ENCODE peak calls at places on chromosomes 5 and 9, in six cellular contexts. Z, X, M, P, I and Y are unnamed samples.
A peak's percentile ranks its signal among the peaks of the same experiment; 100 is the strongest.

GRCh38 chr5:94928891-94929290 is 310.4 kb downstream of the SLF1 start:
- DNase-seq in I (no peak), M (no peak), Z (no peak), X (no peak), P (no peak), Y (no peak)

GRCh38 chr9:131776473-131776872 is 36.6 kb upstream of the RAPGEF1 start:
- DNase-seq in Z (peak; percentile 13), I (peak; percentile 76), P (no peak), M (no peak), X (no peak), Y (peak; percentile 85)

GRCh38 chr5:150484964-150485769 is 22.8 kb upstream of the NDST1 start:
- DNase-seq in M (no peak), I (no peak), Z (no peak), X (no peak), P (no peak), Y (no peak)

GRCh38 chr9:4905135-4905490 is 80.0 kb upstream of the JAK2 start:
- DNase-seq in Z (no peak), I (no peak), X (no peak), M (no peak), P (no peak), Y (no peak)

GRCh38 chr5:65790371-65791163 is 68.6 kb downstream of the NLN start:
- DNase-seq in P (no peak), X (no peak), M (no peak), I (no peak), Z (no peak), Y (no peak)

GRCh38 chr9:124697326-124698200 is 73.5 kb downstream of the NR6A1 start:
- DNase-seq in P (peak; percentile 12), Z (no peak), X (no peak), M (no peak), I (no peak), Y (no peak)

GRCh38 chr5:14850419-14851066 is 21.0 kb downstream of the ANKH start:
- DNase-seq in X (no peak), P (peak; percentile 35), Z (no peak), M (no peak), I (no peak), Y (no peak)

GRCh38 chr9:129109952-129110739 is 447 bp downstream of the CRAT start:
- DNase-seq in P (no peak), I (no peak), Z (no peak), X (no peak), M (no peak), Y (no peak)

GRCh38 chr5:78958672-78959410 is 26.3 kb downstream of the ARSB start:
- DNase-seq in P (no peak), M (no peak), X (no peak), I (no peak), Z (no peak), Y (peak; percentile 18)

GRCh38 chr9:69885474-69885929 is 64.9 kb downstream of the CFAP95 start:
- DNase-seq in I (no peak), X (no peak), M (no peak), Z (no peak), P (no peak), Y (no peak)

GRCh38 chr9:134923466-134923865 is 5.8 kb upstream of the FCN1 start:
- DNase-seq in M (no peak), X (no peak), Z (no peak), P (no peak), I (no peak), Y (no peak)

GRCh38 chr5:124669956-124670671 is 76.3 kb downstream of the ZNF608 start:
- DNase-seq in M (no peak), Z (no peak), I (no peak), X (no peak), P (no peak), Y (no peak)

GRCh38 chr5:142133382-142134206 is 25.0 kb downstream of the NDFIP1 start:
- DNase-seq in I (no peak), P (no peak), X (no peak), Z (no peak), M (no peak), Y (no peak)

GRCh38 chr5:127440831-127441230 is 76.6 kb upstream of the PRRC1 start:
- DNase-seq in Z (no peak), M (no peak), X (no peak), I (no peak), P (no peak), Y (no peak)

GRCh38 chr5:8676731-8677130 is 807.8 kb downstream of the MTRR start:
- DNase-seq in X (no peak), P (no peak), I (no peak), M (no peak), Z (no peak), Y (no peak)

GRCh38 chr5:74916831-74917710 is 50.9 kb upstream of the FAM169A start:
- DNase-seq in P (no peak), M (no peak), I (no peak), X (no peak), Z (no peak), Y (peak; percentile 79)

GRCh38 chr9:104923289-104923688 is 4.7 kb downstream of the ABCA1 start:
- DNase-seq in P (no peak), Z (no peak), I (no peak), X (no peak), M (no peak), Y (no peak)

GRCh38 chr9:113998114-113998513 is 80.0 kb downstream of the AMBP start:
- DNase-seq in P (no peak), Z (no peak), X (no peak), I (no peak), M (no peak), Y (no peak)

GRCh38 chr9:131677445-131678180 is 62.3 kb downstream of the RAPGEF1 start:
- DNase-seq in X (no peak), Z (no peak), M (peak; percentile 71), I (no peak), P (peak; percentile 39), Y (peak; percentile 38)

GRCh38 chr5:150498971-150499370 is 9.0 kb upstream of the NDST1 start:
- DNase-seq in X (no peak), I (no peak), P (no peak), M (no peak), Z (no peak), Y (peak; percentile 92)

GRCh38 chr5:82405166-82405565 is 127.0 kb upstream of the RPS23 start:
- DNase-seq in I (no peak), Z (no peak), X (no peak), M (no peak), P (no peak), Y (no peak)

GRCh38 chr5:133643365-133643764 is 31.0 kb upstream of the FSTL4 start:
- DNase-seq in X (no peak), P (no peak), M (no peak), Z (no peak), I (no peak), Y (no peak)

DNA sequence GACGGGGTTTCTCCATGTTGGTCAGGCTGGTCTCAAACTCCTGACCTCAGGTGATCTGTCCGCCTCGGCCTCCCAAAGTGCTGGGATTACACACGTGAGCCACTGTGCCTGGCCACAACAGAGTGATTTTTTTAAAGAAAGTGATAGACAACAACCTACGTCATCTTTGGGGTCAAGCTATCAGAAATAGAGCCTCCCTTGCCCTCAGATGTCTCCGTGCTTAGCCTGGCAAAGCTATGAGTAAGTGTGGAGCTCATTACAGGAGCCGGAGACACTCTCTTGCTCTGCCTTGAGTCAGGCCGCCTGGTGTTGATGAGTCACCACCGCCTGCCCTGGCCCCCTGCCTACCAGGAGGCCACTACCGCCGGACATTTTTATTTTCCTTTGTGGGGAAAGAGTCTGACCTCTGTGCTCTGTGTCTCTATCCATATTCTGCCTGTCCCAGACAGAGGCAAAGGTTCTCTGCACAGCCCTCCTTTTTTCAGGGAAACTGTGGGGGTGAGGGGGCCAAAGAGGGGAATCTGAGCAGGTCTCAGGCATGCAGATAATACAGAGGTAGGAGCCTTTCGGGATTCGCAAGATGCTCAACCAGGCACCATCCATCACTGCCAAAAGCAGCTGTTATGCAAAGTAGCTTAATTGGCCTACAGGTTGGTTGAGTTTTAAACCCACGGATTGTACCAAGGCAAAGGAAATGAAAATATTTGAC is 123.7 kb upstream of the CPEB4 start:
- DNase-seq in P (no peak), Z (peak; percentile 94), I (peak; percentile 82), X (no peak), M (no peak), Y (peak; percentile 16)
- TF ChIP-seq JUND in P (peak; percentile 93), Z (peak; percentile 97), I (peak; percentile 97), X (peak; percentile 89), M (no peak), Y (no peak)

DNA sequence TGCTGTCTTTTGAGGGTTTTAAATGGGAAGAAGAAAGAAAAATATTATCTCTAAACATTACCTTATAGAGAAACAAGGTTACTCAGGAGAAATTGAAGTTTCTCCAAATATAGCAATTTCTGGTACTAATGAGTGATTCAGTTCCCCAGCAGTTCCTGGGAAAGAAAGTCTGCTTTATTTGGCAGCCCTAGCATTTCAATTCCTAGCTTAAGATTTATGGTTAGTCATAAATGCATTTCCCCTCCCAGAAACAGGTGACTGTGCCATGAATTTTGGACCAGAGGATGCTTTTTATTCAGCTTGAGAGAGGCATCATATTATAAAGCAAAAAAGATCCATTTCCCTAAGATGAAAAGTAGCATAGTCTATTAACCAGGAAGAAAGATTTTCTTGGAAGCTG is 165.0 kb downstream of the ESM1 start:
- DNase-seq in X (no peak), P (no peak), M (no peak), I (no peak), Z (no peak), Y (no peak)
- TF ChIP-seq JUND in X (no peak), P (no peak), M (no peak), I (no peak), Z (no peak), Y (no peak)

GRCh38 chr9:123640792-123641222 is 284.8 kb downstream of the CRB2 start:
- DNase-seq in I (no peak), M (peak; percentile 57), X (no peak), P (no peak), Z (no peak), Y (no peak)

GRCh38 chr9:123642291-123643278 is 286.6 kb downstream of the CRB2 start:
- DNase-seq in X (no peak), M (no peak), P (peak; percentile 59), I (no peak), Z (no peak), Y (no peak)

GRCh38 chr9:123637940-123638634 is 282.1 kb downstream of the CRB2 start:
- DNase-seq in I (no peak), Z (no peak), X (no peak), M (peak; percentile 75), P (no peak), Y (no peak)

GRCh38 chr9:123637596-123637939 is 281.6 kb downstream of the CRB2 start:
- DNase-seq in X (no peak), Z (no peak), M (no peak), P (no peak), I (no peak), Y (no peak)

GRCh38 chr9:123639743-123640142 is 283.7 kb downstream of the CRB2 start:
- DNase-seq in P (no peak), Z (no peak), I (no peak), M (no peak), X (no peak), Y (no peak)
- TF ChIP-seq JUND in P (no peak), Z (no peak), I (no peak), M (no peak), X (no peak), Y (no peak)

GRCh38 chr9:37839491-37840461 is 39.2 kb downstream of the DCAF10 start:
- DNase-seq in P (peak; percentile 17), Z (no peak), M (no peak), I (no peak), X (no peak), Y (no peak)
- TF ChIP-seq JUND in P (no peak), Z (no peak), M (no peak), I (no peak), X (no peak), Y (no peak)